ENCODE peak calls at places on chromosomes 16 and 17, in four cellular contexts. K is Panc1, R is dorsolateral prefrontal cortex, O is endothelial cell of umbilical vein. N is an unnamed sample.

GRCh38 chr17:63024716-63025115 is 58.7 kb downstream of the TANC2 start:
- DNase-seq in K (no peak), R (no peak), O (no peak), N (no peak)

GRCh38 chr17:2853722-2854580 is 57.7 kb downstream of the RAP1GAP2 start:
- DNase-seq in K (no peak), R (no peak), O (no peak), N (no peak)

GRCh38 chr17:1197379-1197778 is 17.6 kb upstream of the ABR start:
- DNase-seq in K (no peak), R (no peak), O (no peak), N (no peak)

GRCh38 chr16:57757326-57757786 is 21.8 kb downstream of the KATNB1 start:
- DNase-seq in K (no peak), R (peak; percentile 88), O (peak; percentile 77), N (peak; percentile 96)

GRCh38 chr17:51590071-51590470 is 329.7 kb downstream of the UTP18 start:
- DNase-seq in K (no peak), R (no peak), O (no peak), N (no peak)

GRCh38 chr16:22161999-22162657 is at the start of gene SDR42E2:
- DNase-seq in K (no peak), R (no peak), O (no peak), N (no peak)

GRCh38 chr16:17084134-17084533 is 386.6 kb downstream of the XYLT1 start:
- DNase-seq in K (no peak), R (no peak), O (no peak), N (no peak)

GRCh38 chr16:3542601-3543373 is 34.4 kb downstream of the NLRC3 start:
- DNase-seq in K (no peak), R (no peak), O (peak; percentile 6), N (no peak)

GRCh38 chr17:55175788-55176425 is 88.9 kb upstream of the HLF start:
- DNase-seq in K (no peak), R (no peak), O (no peak), N (no peak)

GRCh38 chr17:55174133-55174532 is 90.6 kb upstream of the HLF start:
- DNase-seq in K (no peak), R (no peak), O (no peak), N (no peak)

GRCh38 chr17:55177914-55178217 is 86.9 kb upstream of the HLF start:
- DNase-seq in K (no peak), R (no peak), O (no peak), N (no peak)

GRCh38 chr17:55172612-55173011 is 92.1 kb upstream of the HLF start:
- DNase-seq in K (no peak), R (no peak), O (no peak), N (no peak)

GRCh38 chr17:55177159-55177913 is 87.4 kb upstream of the HLF start:
- DNase-seq in K (no peak), R (no peak), O (peak; percentile 89), N (no peak)
- TF ChIP-seq CTCF in K (peak; percentile 14), R (no peak), O (peak; percentile 21), N (no peak)

GRCh38 chr16:12092347-12092882 is 115.9 kb downstream of the SNX29 start:
- DNase-seq in K (no peak), R (no peak), O (peak; percentile 47), N (no peak)
- TF ChIP-seq CTCF in K (no peak), R (no peak), O (no peak), N (no peak)

GRCh38 chr16:72664480-72665408 is 383.2 kb downstream of the ZFHX3 start:
- DNase-seq in K (peak; percentile 85), R (peak; percentile 96), O (peak; percentile 98), N (peak; percentile 90)
- TF ChIP-seq CTCF in K (no peak), R (no peak), O (no peak), N (no peak)

GRCh38 chr16:49739381-49739780 is 116.5 kb downstream of the ZNF423 start:
- DNase-seq in K (no peak), R (no peak), O (no peak), N (no peak)
- TF ChIP-seq CTCF in K (no peak), R (no peak), O (no peak), N (no peak)

DNA sequence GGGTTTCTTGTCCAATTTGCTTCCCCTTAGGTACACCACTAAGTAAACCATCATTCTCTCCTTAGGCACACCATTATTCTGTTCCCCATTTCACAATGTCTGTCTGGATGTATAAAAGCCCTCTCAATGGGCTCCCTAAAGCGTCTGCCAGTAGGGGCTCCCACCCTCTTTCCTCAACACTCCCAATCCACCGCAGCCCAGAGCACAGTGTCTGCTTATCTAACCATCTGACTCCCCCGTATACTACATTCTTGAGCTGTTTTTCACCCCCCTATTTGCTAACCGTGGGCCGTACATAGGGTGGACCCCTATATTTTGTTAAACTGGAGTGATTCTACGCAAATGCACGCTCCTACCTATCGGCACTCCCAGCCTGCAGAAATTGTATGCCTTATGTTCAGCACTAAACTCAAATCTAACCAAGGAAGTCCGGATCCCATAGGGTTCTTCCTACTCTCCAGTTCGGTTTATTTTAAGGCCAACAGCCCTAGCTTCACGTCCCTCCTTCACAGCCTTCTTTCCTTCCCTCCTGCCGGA is 674 bp upstream of the PSMD3 start:
- DNase-seq in K (peak; percentile 10), R (no peak), O (no peak), N (no peak)
- TF ChIP-seq CTCF in K (no peak), R (no peak), O (peak; percentile 31), N (no peak)